ENCODE peak calls at places on chromosomes 5 and 9, in four cellular contexts. S is upper lobe of right lung, B is uterus, I is left ventricle myocardium inferior. T is an unnamed sample. For H3K36me3, the result is how much of the 10 kb centered on the place peaks cover.

GRCh38 chr5:146588331-146588730 is 72.3 kb upstream of the GPR151 start:
- DNase-seq in S (no peak), B (no peak), I (no peak), T (no peak)

GRCh38 chr5:110356687-110357086 is 369.8 kb downstream of the TMEM232 start:
- DNase-seq in S (no peak), B (no peak), I (no peak), T (peak)

GRCh38 chr5:95235439-95235982 is 49.4 kb downstream of the MCTP1 start:
- DNase-seq in S (no peak), B (no peak), I (no peak), T (no peak)

GRCh38 chr9:111316796-111317195 is 13.2 kb downstream of the OR2K2 start:
- DNase-seq in S (no peak), B (no peak), I (no peak), T (no peak)

GRCh38 chr5:132742158-132742557 is 4.8 kb upstream of the KIF3A start:
- DNase-seq in S (no peak), B (no peak), I (no peak), T (no peak)

GRCh38 chr5:181100121-181101015 is 30.6 kb downstream of the OR2V1 start:
- DNase-seq in S (peak), B (no peak), I (no peak), T (no peak)

GRCh38 chr5:139630855-139631254 is 17.3 kb upstream of the CXXC5 start:
- DNase-seq in S (no peak), B (no peak), I (no peak), T (no peak)

GRCh38 chr5:54249210-54250028 is 61.0 kb downstream of the ARL15 start:
- DNase-seq in S (no peak), B (no peak), I (peak), T (peak)

GRCh38 chr5:172946146-172946545 is 13.1 kb upstream of the RPL26L1 start:
- DNase-seq in S (peak), B (no peak), I (no peak), T (no peak)

GRCh38 chr5:172943283-172943841 is 15.9 kb upstream of the RPL26L1 start:
- DNase-seq in S (peak), B (peak), I (no peak), T (peak)

GRCh38 chr5:172944741-172945140 is 14.5 kb upstream of the RPL26L1 start:
- DNase-seq in S (no peak), B (no peak), I (no peak), T (no peak)

GRCh38 chr5:172943906-172944305 is 15.3 kb upstream of the RPL26L1 start:
- DNase-seq in S (peak), B (no peak), I (no peak), T (no peak)

DNA sequence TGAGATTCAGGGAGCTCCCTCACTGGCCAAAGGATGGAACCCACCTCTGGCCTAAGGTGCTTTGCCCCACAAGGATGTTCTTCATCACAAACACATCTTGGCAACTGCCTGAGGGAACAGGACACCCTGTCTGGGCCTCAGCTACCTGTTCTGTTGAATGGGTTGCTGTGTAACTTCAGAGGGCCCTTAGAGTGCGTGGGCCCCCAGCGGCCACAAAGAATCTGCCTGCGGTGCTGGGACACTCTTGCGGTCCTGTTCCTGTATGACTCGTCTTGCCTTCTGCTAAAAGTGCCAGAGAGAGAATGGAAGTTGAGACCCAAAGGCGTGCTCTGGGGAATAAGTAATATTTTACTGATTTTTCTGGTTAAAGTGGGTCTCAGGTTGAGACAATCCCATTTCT is 14.1 kb upstream of the RPL26L1 start:
- DNase-seq in S (no peak), B (no peak), I (no peak), T (no peak)
- H3K36me3 ChIP-seq in S (half or more), B (under half), I (under half), T (under half)

DNA sequence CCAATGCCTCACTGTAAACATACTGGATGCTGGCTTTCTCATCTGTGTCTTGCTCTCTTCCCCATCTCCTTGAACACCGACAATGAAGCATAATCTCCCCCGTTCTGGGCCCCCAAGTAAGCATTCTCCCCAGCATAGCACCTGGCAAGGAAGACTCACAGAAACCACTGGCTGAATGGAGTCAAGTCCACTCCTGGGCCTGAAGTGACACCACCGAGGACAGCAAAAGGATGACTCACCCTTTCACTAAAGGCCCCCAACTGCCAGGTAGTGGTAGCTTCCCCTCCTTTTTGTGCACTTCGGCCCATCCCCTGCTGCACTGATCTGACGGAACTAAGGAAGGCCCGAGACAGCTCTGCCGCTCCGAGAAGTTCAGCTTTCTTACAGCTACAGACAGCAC is 9.4 kb downstream of the VDAC1 start:
- DNase-seq in S (no peak), B (no peak), I (no peak), T (no peak)
- H3K4me3 ChIP-seq in S (no peak), B (no peak), I (peak), T (no peak)

GRCh38 chr9:114538241-114538640 is 33.0 kb upstream of the WHRN start:
- DNase-seq in S (no peak), B (no peak), I (no peak), T (no peak)
- TF ChIP-seq CTCF in S (no peak), B (no peak), I (no peak), T (peak)

GRCh38 chr9:95407524-95407923 is 90.0 kb upstream of the FANCC start:
- DNase-seq in S (no peak), B (no peak), I (no peak), T (no peak)
- H3K36me3 ChIP-seq in S (under half), B (under half), I (under half), T (under half)

GRCh38 chr5:81334304-81335061 is 33.1 kb downstream of the ZCCHC9 start:
- DNase-seq in S (no peak), B (no peak), I (no peak), T (no peak)
- H3K4me3 ChIP-seq in S (no peak), B (no peak), I (peak), T (no peak)